ENCODE peak calls at places on chromosomes 6 and 20, in six cellular contexts. F is Peyer's patch; W is stimulated activated CD8-positive, alpha-beta memory T cell treated with anti-CD3 and anti-CD28 coated beads, Interleukin-4, amount 100 ng/mL, for 24 hours; Y is AG04450; T is frontal cortex; I is left lobe of liver. V is an unnamed sample.

GRCh38 chr20:58137651-58138265 is 90.7 kb downstream of the ANKRD60 start:
- DNase-seq in F (no peak), W (no peak), Y (no peak), T (no peak), I (peak), V (peak)

GRCh38 chr20:50794846-50795634 is at the start of gene BCAS4:
- DNase-seq in F (peak), W (peak), Y (peak), T (peak), I (peak), V (peak)

GRCh38 chr6:33905081-33905609 is 101.3 kb upstream of the MLN start:
- DNase-seq in F (peak), W (no peak), Y (no peak), T (no peak), I (no peak), V (no peak)

GRCh38 chr20:41393705-41394066 is 27.1 kb upstream of the EMILIN3 start:
- DNase-seq in F (no peak), W (no peak), Y (no peak), T (no peak), I (no peak), V (no peak)

GRCh38 chr6:158611600-158612041 is 32.9 kb downstream of the DYNLT1 start:
- DNase-seq in F (no peak), W (no peak), Y (no peak), T (no peak), I (peak), V (peak)

GRCh38 chr6:75049308-75049707 is 156.5 kb downstream of the COL12A1 start:
- DNase-seq in F (no peak), W (no peak), Y (no peak), T (no peak), I (no peak), V (no peak)

GRCh38 chr6:131258010-131258652 is 122.9 kb downstream of the AKAP7 start:
- DNase-seq in F (no peak), W (no peak), Y (no peak), T (no peak), I (no peak), V (no peak)

GRCh38 chr6:41442800-41443501 is 103.2 kb upstream of the FOXP4 start:
- DNase-seq in F (no peak), W (no peak), Y (no peak), T (no peak), I (no peak), V (no peak)

GRCh38 chr6:5752282-5752681 is 254.4 kb downstream of the NRN1 start:
- DNase-seq in F (no peak), W (no peak), Y (peak), T (peak), I (no peak), V (no peak)

GRCh38 chr6:142929751-142930358 is 15.1 kb downstream of the HIVEP2 start:
- DNase-seq in F (no peak), W (no peak), Y (no peak), T (no peak), I (no peak), V (no peak)

GRCh38 chr20:40307937-40308478 is 381.0 kb downstream of the MAFB start:
- DNase-seq in F (no peak), W (no peak), Y (no peak), T (no peak), I (no peak), V (no peak)

GRCh38 chr6:156977527-156978291 is 200.5 kb downstream of the ARID1B start:
- DNase-seq in F (no peak), W (no peak), Y (no peak), T (no peak), I (no peak), V (no peak)

GRCh38 chr6:107620736-107621135 is 130.8 kb downstream of the SOBP start:
- DNase-seq in F (no peak), W (no peak), Y (no peak), T (no peak), I (no peak), V (no peak)

GRCh38 chr6:160462551-160463109 is 114.5 kb downstream of the SLC22A3 start:
- DNase-seq in F (peak), W (no peak), Y (peak), T (no peak), I (no peak), V (no peak)

GRCh38 chr6:40543776-40544175 is 43.4 kb downstream of the LRFN2 start:
- DNase-seq in F (no peak), W (no peak), Y (no peak), T (no peak), I (no peak), V (no peak)

GRCh38 chr6:138250513-138251247 is 32.4 kb upstream of the PBOV1 start:
- DNase-seq in F (no peak), W (no peak), Y (no peak), T (peak), I (no peak), V (peak)

GRCh38 chr6:128932061-128932460 is 49.1 kb downstream of the LAMA2 start:
- DNase-seq in F (no peak), W (no peak), Y (no peak), T (no peak), I (no peak), V (no peak)

GRCh38 chr20:45911486-45912343 is at the start of gene PLTP:
- DNase-seq in F (peak), W (no peak), Y (no peak), T (peak), I (no peak), V (peak)

GRCh38 chr6:87945966-87946365 is 101.7 kb upstream of the SPACA1 start:
- DNase-seq in F (no peak), W (no peak), Y (no peak), T (no peak), I (no peak), V (no peak)

GRCh38 chr6:93416575-93417420 is 2.6 kb downstream of the EPHA7 start:
- DNase-seq in F (no peak), W (no peak), Y (no peak), T (peak), I (no peak), V (peak)

GRCh38 chr6:1407499-1407990 is 18.2 kb downstream of the FOXF2 start:
- DNase-seq in F (no peak), W (no peak), Y (no peak), T (no peak), I (no peak), V (no peak)

GRCh38 chr6:135578976-135579375 is 81.4 kb upstream of the AHI1 start:
- DNase-seq in F (no peak), W (no peak), Y (no peak), T (no peak), I (no peak), V (no peak)

GRCh38 chr20:51578145-51578459 is 35.6 kb upstream of the NFATC2 start:
- DNase-seq in F (no peak), W (no peak), Y (no peak), T (no peak), I (no peak), V (no peak)

GRCh38 chr6:40931927-40932326 is 107.1 kb downstream of the UNC5CL start:
- DNase-seq in F (no peak), W (no peak), Y (no peak), T (no peak), I (no peak), V (no peak)

GRCh38 chr20:24379116-24379927 is 90.1 kb upstream of the SYNDIG1 start:
- DNase-seq in F (no peak), W (no peak), Y (peak), T (no peak), I (no peak), V (peak)

GRCh38 chr20:61056627-61057312 is 195.3 kb upstream of the CDH4 start:
- DNase-seq in F (no peak), W (no peak), Y (no peak), T (no peak), I (no peak), V (no peak)

GRCh38 chr6:53984581-53984980 is 126.7 kb upstream of the MLIP start:
- DNase-seq in F (no peak), W (no peak), Y (no peak), T (no peak), I (no peak), V (no peak)

GRCh38 chr6:152023613-152024012 is 216.1 kb downstream of the ESR1 start:
- DNase-seq in F (no peak), W (no peak), Y (no peak), T (no peak), I (no peak), V (no peak)